ENCODE peak calls at places on chromosomes 2 and 18, in nine cellular contexts. V, Q, O, P, R, J, C, N and H are unnamed samples.
A peak's percentile ranks its signal among the peaks of the same experiment; 100 is the strongest.

GRCh38 chr2:173405171-173405750 is 50.6 kb downstream of the CDCA7 start:
- DNase-seq in J (no peak), C (no peak), O (no peak), Q (no peak), N (peak; percentile 7), P (no peak), R (no peak), V (no peak), H (no peak)

GRCh38 chr18:37778417-37779165 is 213.0 kb upstream of the CELF4 start:
- DNase-seq in R (peak; percentile 66), Q (peak; percentile 32), O (peak; percentile 84), C (peak; percentile 22), J (peak; percentile 29), N (peak; percentile 53), V (peak; percentile 49), P (peak; percentile 19), H (peak; percentile 47)

GRCh38 chr2:58900664-58901063 is 659.5 kb upstream of the FANCL start:
- DNase-seq in P (no peak), R (no peak), N (no peak), V (no peak), Q (peak; percentile 26), J (no peak), C (no peak), O (peak; percentile 49), H (no peak)

GRCh38 chr2:14016289-14016955 is 616.1 kb upstream of the LRATD1 start:
- DNase-seq in O (no peak), V (no peak), R (no peak), J (peak; percentile 27), Q (peak; percentile 17), C (no peak), N (no peak), P (no peak), H (no peak)

GRCh38 chr2:236309669-236310029 is 45.4 kb upstream of the ASB18 start:
- DNase-seq in N (peak; percentile 27), V (peak; percentile 43), O (peak; percentile 58), Q (peak; percentile 42), J (peak; percentile 7), C (no peak), R (no peak), P (no peak), H (no peak)

GRCh38 chr2:46056541-46056940 is 240.7 kb upstream of the EPAS1 start:
- DNase-seq in V (no peak), R (no peak), J (no peak), N (no peak), P (no peak), O (no peak), C (no peak), Q (peak; percentile 35), H (no peak)

GRCh38 chr2:77156599-77156998 is 365.6 kb downstream of the LRRTM4 start:
- DNase-seq in C (no peak), P (no peak), V (no peak), R (no peak), J (no peak), Q (no peak), N (no peak), O (no peak), H (no peak)

GRCh38 chr2:161353543-161353942 is 45.3 kb downstream of the PSMD14 start:
- DNase-seq in J (no peak), V (no peak), P (no peak), R (no peak), N (no peak), Q (peak; percentile 37), O (no peak), C (no peak), H (no peak)

GRCh38 chr2:130245976-130246375 is 47.7 kb upstream of the TUBA3E start:
- DNase-seq in Q (no peak), V (no peak), O (no peak), J (no peak), N (no peak), R (no peak), P (no peak), C (no peak), H (no peak)

GRCh38 chr2:231218356-231218755 is 19.9 kb downstream of the ARMC9 start:
- DNase-seq in Q (no peak), C (no peak), R (no peak), O (no peak), P (no peak), J (no peak), V (no peak), N (no peak), H (no peak)

GRCh38 chr2:57920342-57920939 is 126.2 kb upstream of the VRK2 start:
- DNase-seq in Q (no peak), O (no peak), R (no peak), C (no peak), J (no peak), N (no peak), V (no peak), P (no peak), H (no peak)

GRCh38 chr18:24949908-24950307 is 402.1 kb downstream of the ZNF521 start:
- DNase-seq in C (no peak), O (no peak), R (no peak), Q (no peak), P (no peak), V (no peak), J (no peak), N (no peak), H (no peak)

GRCh38 chr2:68750592-68751396 is 16.2 kb downstream of the ARHGAP25 start:
- DNase-seq in R (no peak), V (no peak), C (no peak), O (no peak), P (no peak), Q (no peak), J (no peak), N (no peak), H (no peak)

GRCh38 chr2:30465171-30465545 is 18.1 kb downstream of the LCLAT1 start:
- DNase-seq in V (no peak), Q (no peak), N (no peak), C (no peak), O (no peak), R (no peak), J (no peak), P (peak; percentile 40), H (no peak)

GRCh38 chr2:99762714-99763113 is 272.9 kb upstream of the REV1 start:
- DNase-seq in J (no peak), C (no peak), R (no peak), V (no peak), N (no peak), Q (no peak), O (no peak), P (no peak), H (no peak)

GRCh38 chr2:99765919-99766318 is 276.1 kb upstream of the REV1 start:
- DNase-seq in C (no peak), Q (no peak), N (no peak), J (no peak), V (no peak), O (no peak), P (no peak), R (no peak), H (no peak)

GRCh38 chr2:99763764-99764163 is 273.9 kb upstream of the REV1 start:
- DNase-seq in R (no peak), J (no peak), N (no peak), O (no peak), V (no peak), Q (no peak), P (no peak), C (no peak), H (no peak)
- H3K4me3 ChIP-seq in R (no peak overlapping the region), J (no peak overlapping the region), N (no peak overlapping the region), O (no peak overlapping the region), V (no peak overlapping the region), Q (no peak overlapping the region), P (no peak overlapping the region), C (no peak overlapping the region), H (no peak overlapping the region)

GRCh38 chr2:194824450-194824849 is 832.6 kb upstream of the SLC39A10 start:
- DNase-seq in O (no peak), N (no peak), C (no peak), R (no peak), V (no peak), P (no peak), J (no peak), Q (no peak), H (no peak)
- H3K4me3 ChIP-seq in O (no peak overlapping the region), N (no peak overlapping the region), C (no peak overlapping the region), R (no peak overlapping the region), V (no peak overlapping the region), P (no peak overlapping the region), J (no peak overlapping the region), Q (no peak overlapping the region), H (no peak overlapping the region)

DNA sequence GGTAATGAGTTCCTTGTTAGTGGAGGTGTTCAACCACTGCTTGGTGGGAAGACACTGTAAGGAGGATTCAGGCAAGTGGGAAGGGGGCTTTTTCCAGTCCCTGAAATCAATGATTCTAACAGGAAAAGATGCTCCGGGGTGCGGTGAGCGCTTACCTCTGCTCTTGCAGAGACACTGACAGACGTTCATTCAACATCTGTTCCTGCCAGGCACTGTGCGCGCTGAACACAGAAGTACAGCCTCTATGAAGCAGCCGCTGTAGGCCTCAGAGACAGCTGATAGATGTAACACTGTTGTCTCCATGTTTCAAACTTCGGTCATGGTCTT is 738 bp upstream of the CLIP4 start:
- DNase-seq in J (no peak), C (no peak), Q (peak; percentile 51), P (no peak), N (peak; percentile 5), V (no peak), O (no peak), R (peak; percentile 37), H (no peak)
- H3K4me3 ChIP-seq in J (no peak overlapping the region), C (no peak overlapping the region), Q (peak overlapping the region; percentile 73), P (no peak overlapping the region), N (peak overlapping the region; percentile 55), V (peak overlapping the region; percentile 56), O (no peak overlapping the region), R (no peak overlapping the region), H (no peak overlapping the region)

GRCh38 chr2:44950646-44951045 is 9.1 kb downstream of the SIX3 start:
- DNase-seq in R (no peak), Q (no peak), V (no peak), N (no peak), C (no peak), O (no peak), P (no peak), J (no peak), H (no peak)
- H3K4me3 ChIP-seq in R (no peak overlapping the region), Q (no peak overlapping the region), V (no peak overlapping the region), N (no peak overlapping the region), C (no peak overlapping the region), O (no peak overlapping the region), P (no peak overlapping the region), J (no peak overlapping the region), H (no peak overlapping the region)

GRCh38 chr2:144470819-144471218 is 49.1 kb downstream of the ZEB2 start:
- DNase-seq in J (no peak), Q (no peak), C (no peak), R (no peak), O (no peak), N (no peak), P (no peak), V (no peak), H (no peak)
- H3K4me3 ChIP-seq in J (no peak overlapping the region), Q (no peak overlapping the region), C (no peak overlapping the region), R (no peak overlapping the region), O (no peak overlapping the region), N (no peak overlapping the region), P (no peak overlapping the region), V (no peak overlapping the region), H (no peak overlapping the region)